ENCODE peak calls at places on chromosomes 7 and 10, in nine cellular contexts. H is tibial artery, E is Caco-2, P is thoracic aorta, N is MM.1S, Z is left ventricle myocardium inferior, V is endothelial cell of umbilical vein, R is testis, O is tibial nerve. U is an unnamed sample.

GRCh38 chr10:7610651-7611389 is 55.9 kb downstream of the ITIH5 start:
- DNase-seq in Z (peak; percentile 29), R (no peak), E (no peak), N (no peak), V (no peak), O (no peak), P (no peak), H (peak; percentile 47), U (no peak)

GRCh38 chr10:78254013-78254412 is 220.3 kb downstream of the RPS24 start:
- DNase-seq in V (no peak), N (no peak), Z (no peak), O (no peak), E (no peak), P (no peak), H (no peak), R (no peak), U (no peak)

GRCh38 chr7:113684165-113684564 is 234.6 kb downstream of the PPP1R3A start:
- DNase-seq in P (no peak), Z (no peak), V (no peak), O (no peak), H (no peak), E (no peak), N (no peak), R (no peak), U (no peak)

GRCh38 chr10:117260094-117260493 is 19.2 kb downstream of the SLC18A2 start:
- DNase-seq in N (no peak), H (no peak), R (no peak), V (no peak), Z (no peak), O (no peak), P (no peak), E (no peak), U (no peak)

GRCh38 chr10:86177483-86178155 is 189.0 kb downstream of the GRID1 start:
- DNase-seq in O (no peak), V (no peak), N (no peak), P (no peak), R (no peak), H (no peak), E (no peak), Z (no peak), U (no peak)

GRCh38 chr10:88880287-88881094 is 446 bp downstream of the STAMBPL1 start:
- DNase-seq in P (peak; percentile 6), O (peak; percentile 72), Z (peak; percentile 87), H (peak; percentile 81), E (peak; percentile 70), R (peak; percentile 89), V (peak; percentile 82), N (peak; percentile 91), U (peak; percentile 31)

GRCh38 chr7:23714579-23714978 is 4.6 kb downstream of the STK31 start:
- DNase-seq in H (no peak), P (no peak), V (no peak), E (no peak), N (no peak), O (no peak), R (no peak), Z (no peak), U (no peak)

GRCh38 chr7:149874644-149875028 is 867 bp downstream of the ATP6V0E2 start:
- DNase-seq in R (peak; percentile 10), O (no peak), H (no peak), P (no peak), E (no peak), V (no peak), N (no peak), Z (no peak), U (no peak)

GRCh38 chr7:20140278-20141058 is 76.7 kb downstream of the MACC1 start:
- DNase-seq in H (no peak), P (no peak), E (no peak), Z (no peak), R (no peak), O (no peak), N (no peak), V (no peak), U (no peak)

GRCh38 chr10:5078781-5079180 is 15.4 kb upstream of the AKR1C3 start:
- DNase-seq in Z (no peak), P (no peak), H (no peak), V (no peak), N (no peak), O (no peak), R (no peak), E (no peak), U (no peak)

GRCh38 chr7:36301914-36302771 is 87.5 kb upstream of the ANLN start:
- DNase-seq in P (no peak), V (peak; percentile 4), H (no peak), E (no peak), R (no peak), Z (no peak), O (no peak), N (no peak), U (no peak)

GRCh38 chr7:158252837-158253669 is 334.6 kb downstream of the PTPRN2 start:
- DNase-seq in P (no peak), Z (no peak), R (peak; percentile 11), H (peak; percentile 14), V (no peak), O (peak; percentile 7), N (no peak), E (peak; percentile 12), U (no peak)

GRCh38 chr7:149310113-149310836 is 48.3 kb downstream of the ZNF783 start:
- DNase-seq in O (no peak), H (no peak), E (no peak), R (no peak), P (no peak), Z (no peak), N (peak; percentile 56), V (peak; percentile 69), U (peak; percentile 1)

GRCh38 chr7:129952164-129952652 is 552 bp downstream of the UBE2H start:
- DNase-seq in N (peak; percentile 76), Z (peak; percentile 44), O (no peak), E (peak; percentile 36), P (no peak), R (peak; percentile 61), H (peak; percentile 31), V (peak; percentile 45), U (no peak)

GRCh38 chr10:49177391-49178355 is 10.5 kb downstream of the TMEM273 start:
- DNase-seq in E (no peak), P (peak; percentile 31), N (no peak), V (peak; percentile 66), R (no peak), Z (peak; percentile 63), O (no peak), H (no peak), U (peak; percentile 83)

DNA sequence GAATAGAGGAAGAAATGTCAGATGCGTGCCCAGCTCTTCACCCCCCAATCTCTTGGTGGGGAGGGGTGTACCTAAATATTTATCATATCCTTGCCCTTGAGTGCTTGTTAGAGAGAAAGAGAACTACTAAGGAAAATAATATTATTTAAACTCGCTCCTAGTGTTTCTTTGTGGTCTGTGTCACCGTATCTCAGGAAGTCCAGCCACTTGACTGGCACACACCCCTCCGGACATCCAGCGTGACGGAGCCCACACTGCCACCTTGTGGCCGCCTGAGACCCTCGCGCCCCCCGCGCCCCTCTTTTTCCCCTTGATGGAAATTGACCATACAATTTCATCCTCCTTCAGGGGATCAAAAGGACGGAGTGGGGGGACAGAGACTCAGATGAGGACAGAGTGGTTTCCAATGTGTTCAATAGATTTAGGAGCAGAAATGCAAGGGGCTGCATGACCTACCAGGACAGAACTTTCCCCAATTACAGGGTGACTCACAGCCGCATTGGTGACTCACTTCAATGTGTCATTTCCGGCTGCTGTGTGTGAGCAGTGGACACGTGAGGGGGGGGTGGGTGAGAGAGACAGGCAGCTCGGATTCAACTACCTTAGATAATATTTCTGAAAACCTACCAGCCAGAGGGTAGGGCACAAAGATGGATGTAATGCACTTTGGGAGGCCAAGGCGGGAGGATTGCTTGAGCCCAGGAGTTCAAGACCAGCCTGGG is 11.4 kb downstream of the SERPINE1 start:
- DNase-seq in Z (peak; percentile 57), H (peak; percentile 96), V (peak; percentile 99), O (peak; percentile 66), P (peak; percentile 97), R (peak; percentile 57), E (peak; percentile 95), N (peak; percentile 64), U (peak; percentile 91)
- H3K4me3 ChIP-seq in Z (peak overlapping the region; percentile 33), H (peak overlapping the region; percentile 17), V (no peak overlapping the region), O (no peak overlapping the region), P (peak overlapping the region; percentile 59), R (no peak overlapping the region), E (peak overlapping the region; percentile 29), N (peak overlapping the region; percentile 30), U (no peak overlapping the region)

DNA sequence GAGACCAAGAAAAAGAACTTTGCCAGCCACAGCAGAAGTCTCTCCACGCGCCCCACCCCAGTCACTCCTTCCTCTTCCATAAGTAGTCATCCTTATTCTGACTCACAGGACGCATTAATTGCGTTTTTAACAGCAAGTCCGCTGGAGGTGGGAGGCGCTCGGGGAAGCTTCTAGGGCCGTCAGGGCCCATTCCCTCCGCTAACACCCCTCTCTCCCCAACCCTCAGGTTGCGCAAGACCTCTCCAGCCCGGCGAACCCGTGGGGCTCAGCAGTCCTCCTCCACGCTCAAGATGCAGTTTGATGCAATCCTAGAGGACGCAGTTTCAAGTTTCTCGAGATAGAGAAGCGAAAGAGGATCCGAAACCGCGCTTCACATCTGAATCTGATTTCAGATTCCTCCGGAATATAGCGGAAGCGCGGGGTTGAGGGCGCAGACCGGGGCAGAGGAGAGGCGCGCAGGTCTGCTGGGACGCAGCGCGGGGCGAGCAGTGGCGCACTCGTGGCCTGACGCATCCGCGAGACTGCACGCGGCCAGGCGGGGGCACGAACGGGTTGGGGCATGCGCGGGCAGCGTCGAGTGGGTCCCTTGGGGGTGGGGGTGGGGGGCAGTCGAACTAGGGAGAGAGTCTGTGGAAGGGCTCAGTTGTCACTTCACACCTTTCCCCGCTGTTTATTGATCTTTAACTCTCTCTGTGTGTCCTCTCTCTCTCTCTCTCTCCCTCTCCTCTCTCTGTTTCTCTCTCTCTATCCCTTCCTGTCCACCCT is 37.8 kb upstream of the PSAP start:
- DNase-seq in Z (peak; percentile 81), V (peak; percentile 74), H (peak; percentile 89), N (peak; percentile 91), O (peak; percentile 66), E (peak; percentile 73), R (peak; percentile 83), P (peak; percentile 57), U (peak; percentile 71)
- H3K36me3 ChIP-seq in Z (no peaks in the 10 kb centered on the region), V (no peaks in the 10 kb centered on the region), H (no peaks in the 10 kb centered on the region), N (no peaks in the 10 kb centered on the region), O (no peaks in the 10 kb centered on the region), E (no peaks in the 10 kb centered on the region), R (no peaks in the 10 kb centered on the region), P (no peaks in the 10 kb centered on the region), U (no peaks in the 10 kb centered on the region)

DNA sequence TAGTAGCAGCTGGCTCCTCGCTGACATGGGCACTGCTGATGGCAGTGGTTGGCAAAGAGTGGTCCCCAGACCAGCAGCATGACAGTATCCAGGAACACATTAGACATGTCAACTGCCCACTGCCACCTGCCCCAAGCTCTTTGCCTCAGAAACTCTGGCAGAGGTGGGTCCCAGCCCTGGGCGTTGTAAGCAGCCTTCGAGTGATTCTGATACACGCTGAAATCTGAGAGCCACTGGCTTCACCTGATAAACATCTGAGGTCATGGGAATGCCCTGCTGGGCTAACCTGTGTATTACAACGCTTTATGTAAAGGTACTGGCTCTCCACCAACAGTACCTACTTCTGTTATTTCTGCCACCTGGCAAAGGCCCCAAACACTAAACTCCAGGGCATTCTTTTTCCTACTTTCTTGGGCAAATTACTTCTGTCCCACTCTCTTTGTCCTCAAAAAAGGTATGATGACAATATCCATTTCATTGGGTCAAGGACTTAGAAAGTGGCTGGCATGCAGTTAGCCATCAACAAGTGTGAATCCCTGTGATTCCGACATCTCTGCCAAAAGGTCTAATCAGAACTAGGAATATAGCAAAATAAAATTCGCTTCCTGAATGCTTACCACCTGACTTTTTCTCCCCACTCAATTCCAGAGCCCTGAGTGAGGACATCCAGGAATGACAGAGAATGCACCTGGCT is 9.2 kb downstream of the SGMS1 start:
- DNase-seq in V (no peak), Z (no peak), H (no peak), P (no peak), E (peak; percentile 58), R (no peak), N (peak; percentile 46), O (no peak), U (no peak)
- TF ChIP-seq CTCF in V (no peak), Z (peak; percentile 29), H (no peak), P (no peak), E (peak; percentile 65), R (no peak), N (peak; percentile 41), O (no peak), U (no peak)

GRCh38 chr7:22197376-22197775 is 159.6 kb downstream of the RAPGEF5 start:
- DNase-seq in E (no peak), H (no peak), V (no peak), R (no peak), N (no peak), P (no peak), O (no peak), Z (no peak), U (no peak)
- H3K4me3 ChIP-seq in E (no peak overlapping the region), H (no peak overlapping the region), V (no peak overlapping the region), R (no peak overlapping the region), N (no peak overlapping the region), P (no peak overlapping the region), O (no peak overlapping the region), Z (no peak overlapping the region), U (no peak overlapping the region)

U was measured in kidney epithelial cell.